ENCODE peak calls at places on chromosome 6, in four cellular contexts. D is SJSA1, Q is ELF-1, A is mucosa of gallbladder. C is an unnamed sample.

GRCh38 chr6:134152767-134153485 is 100.5 kb upstream of the SLC2A12 start:
- DNase-seq in D (no peak), Q (no peak), A (no peak), C (no peak)

GRCh38 chr6:98974309-98974708 is 26.6 kb upstream of the FBXL4 start:
- DNase-seq in D (no peak), Q (no peak), A (no peak), C (no peak)

GRCh38 chr6:109332748-109333147 is 49.5 kb downstream of the CD164 start:
- DNase-seq in D (no peak), Q (no peak), A (peak), C (no peak)

GRCh38 chr6:49570474-49571079 is 20.1 kb downstream of the C6orf141 start:
- DNase-seq in D (no peak), Q (no peak), A (no peak), C (no peak)

GRCh38 chr6:136103763-136104311 is 146.3 kb downstream of the MTFR2 start:
- DNase-seq in D (no peak), Q (peak), A (peak), C (peak)

GRCh38 chr6:23329091-23329490 is 759.7 kb downstream of the HDGFL1 start:
- DNase-seq in D (no peak), Q (no peak), A (no peak), C (no peak)

GRCh38 chr6:143232849-143233248 is 172.2 kb downstream of the AIG1 start:
- DNase-seq in D (peak), Q (peak), A (no peak), C (no peak)

GRCh38 chr6:54014440-54014839 is 96.8 kb upstream of the MLIP start:
- DNase-seq in D (no peak), Q (no peak), A (no peak), C (no peak)

GRCh38 chr6:155274533-155274932 is 10.7 kb downstream of the CLDN20 start:
- DNase-seq in D (peak), Q (no peak), A (no peak), C (no peak)

GRCh38 chr6:26180346-26180745 is 93.1 kb downstream of the HFE start:
- DNase-seq in D (no peak), Q (no peak), A (no peak), C (no peak)

GRCh38 chr6:90008908-90009501 is 114.7 kb downstream of the GJA10 start:
- DNase-seq in D (no peak), Q (no peak), A (no peak), C (no peak)

GRCh38 chr6:15473741-15474161 is 189.1 kb downstream of the DTNBP1 start:
- DNase-seq in D (no peak), Q (no peak), A (no peak), C (no peak)

GRCh38 chr6:136897071-136897470 is 25.0 kb upstream of the SLC35D3 start:
- DNase-seq in D (no peak), Q (no peak), A (no peak), C (no peak)

GRCh38 chr6:143966291-143966690 is 41.8 kb downstream of the PLAGL1 start:
- DNase-seq in D (no peak), Q (no peak), A (no peak), C (no peak)

GRCh38 chr6:109447878-109448555 is 7.5 kb downstream of the SMPD2 start:
- DNase-seq in D (no peak), Q (peak), A (no peak), C (no peak)

GRCh38 chr6:169997187-169997929 is 245.9 kb downstream of the ERMARD start:
- DNase-seq in D (no peak), Q (no peak), A (no peak), C (peak)

GRCh38 chr6:160082627-160083026 is 39.0 kb upstream of the SLC22A1 start:
- DNase-seq in D (no peak), Q (no peak), A (no peak), C (no peak)

GRCh38 chr6:36944650-36945049 is 9.9 kb upstream of the PI16 start:
- DNase-seq in D (no peak), Q (no peak), A (no peak), C (no peak)

GRCh38 chr6:90406957-90407356 is 110.3 kb upstream of the BACH2 start:
- DNase-seq in D (no peak), Q (peak), A (no peak), C (no peak)

GRCh38 chr6:157107915-157108651 is 215.2 kb downstream of the TMEM242 start:
- DNase-seq in D (no peak), Q (no peak), A (no peak), C (no peak)

GRCh38 chr6:54681987-54682386 is 164.6 kb upstream of the FAM83B start:
- DNase-seq in D (no peak), Q (no peak), A (no peak), C (no peak)

GRCh38 chr6:25138024-25138696 is 141.0 kb upstream of the CARMIL1 start:
- DNase-seq in D (peak), Q (no peak), A (peak), C (peak)

GRCh38 chr6:117906905-117907599 is at the start of gene SLC35F1:
- DNase-seq in D (no peak), Q (peak), A (no peak), C (no peak)

GRCh38 chr6:36829919-36830544 is 9.2 kb downstream of the CPNE5 start:
- DNase-seq in D (no peak), Q (no peak), A (peak), C (peak)

GRCh38 chr6:117739869-117740268 is 64.6 kb downstream of the NUS1 start:
- DNase-seq in D (no peak), Q (peak), A (no peak), C (no peak)

GRCh38 chr6:53771780-53772624 is 22.8 kb upstream of the LRRC1 start:
- DNase-seq in D (no peak), Q (no peak), A (no peak), C (no peak)

GRCh38 chr6:138682722-138683521 is 90.6 kb upstream of the CCDC28A start:
- DNase-seq in D (no peak), Q (peak), A (no peak), C (no peak)

C was measured in ureter.